ENCODE peak calls at places on chromosomes 6 and 20, in six cellular contexts. G is lower lobe of right lung; I is AG04450; W is A673; O is PC-3; T is CD8-positive, alpha-beta T cell. U is an unnamed sample.

GRCh38 chr6:163745566-163746400 is 331.3 kb downstream of the QKI start:
- DNase-seq in O (peak), I (peak), W (no peak), T (no peak), G (no peak), U (no peak)

GRCh38 chr6:73180076-73180717 is 45.1 kb downstream of the KHDC1L start:
- DNase-seq in I (no peak), G (no peak), W (peak), O (peak), T (no peak), U (no peak)

GRCh38 chr6:55528624-55529023 is 50.4 kb downstream of the HMGCLL1 start:
- DNase-seq in O (peak), I (peak), W (peak), G (no peak), T (no peak), U (no peak)

GRCh38 chr6:72376736-72377135 is 245.1 kb upstream of the KCNQ5 start:
- DNase-seq in W (no peak), O (no peak), I (no peak), G (no peak), T (no peak), U (no peak)

GRCh38 chr20:1786061-1786460 is 109.1 kb upstream of the SIRPA start:
- DNase-seq in W (no peak), G (no peak), O (no peak), I (no peak), T (no peak), U (no peak)

GRCh38 chr20:9628166-9628565 is 113.8 kb downstream of the LAMP5 start:
- DNase-seq in I (no peak), O (peak), T (no peak), G (no peak), W (no peak), U (no peak)

GRCh38 chr6:56040271-56040670 is 164.9 kb upstream of the BMP5 start:
- DNase-seq in W (peak), T (no peak), O (peak), I (no peak), G (no peak), U (no peak)

GRCh38 chr6:163667372-163668060 is 253.0 kb downstream of the QKI start:
- DNase-seq in W (peak), T (no peak), I (no peak), O (no peak), G (no peak), U (peak)

GRCh38 chr6:169271158-169271936 is 17.7 kb upstream of the THBS2 start:
- DNase-seq in W (no peak), I (no peak), G (no peak), O (no peak), T (no peak), U (no peak)

GRCh38 chr6:157045831-157046454 is 268.8 kb downstream of the ARID1B start:
- DNase-seq in G (no peak), I (no peak), T (no peak), O (peak), W (peak), U (no peak)

GRCh38 chr20:43189614-43190331 is at the start of gene PTPRT:
- DNase-seq in I (no peak), T (no peak), G (no peak), O (no peak), W (no peak), U (no peak)

GRCh38 chr20:54514020-54514607 is 38.7 kb downstream of the DOK5 start:
- DNase-seq in T (no peak), W (no peak), G (no peak), O (no peak), I (no peak), U (no peak)

GRCh38 chr20:4507288-4507719 is 214.4 kb upstream of the PRND start:
- DNase-seq in G (no peak), O (peak), I (peak), T (no peak), W (peak), U (no peak)

GRCh38 chr6:163612200-163612599 is 197.7 kb downstream of the QKI start:
- DNase-seq in G (no peak), T (no peak), O (no peak), I (no peak), W (no peak), U (no peak)

GRCh38 chr20:63969851-63970713 is at the start of gene ZNF512B:
- DNase-seq in G (no peak), T (no peak), O (peak), I (no peak), W (peak), U (peak)

GRCh38 chr6:18601515-18602035 is 214.4 kb downstream of the RNF144B start:
- DNase-seq in G (no peak), T (no peak), O (no peak), I (no peak), W (no peak), U (no peak)

GRCh38 chr6:39904946-39905639 is 29.2 kb downstream of the MOCS1 start:
- DNase-seq in T (no peak), W (no peak), G (no peak), I (no peak), O (no peak), U (no peak)

GRCh38 chr6:106051241-106051640 is 34.9 kb upstream of the PRDM1 start:
- DNase-seq in W (peak), I (no peak), G (no peak), T (no peak), O (no peak), U (no peak)

GRCh38 chr6:160790028-160790792 is 88.2 kb downstream of the PLG start:
- DNase-seq in O (no peak), T (no peak), I (no peak), G (no peak), W (no peak), U (no peak)

GRCh38 chr20:40323411-40323810 is 365.6 kb downstream of the MAFB start:
- DNase-seq in O (no peak), T (no peak), G (peak), W (peak), I (no peak), U (no peak)

GRCh38 chr20:7792131-7792869 is 148.0 kb downstream of the HAO1 start:
- DNase-seq in G (no peak), T (no peak), W (no peak), I (no peak), O (peak), U (no peak)

GRCh38 chr6:155171747-155172191 is 92.0 kb upstream of the CLDN20 start:
- DNase-seq in O (no peak), W (peak), T (no peak), I (no peak), G (no peak), U (no peak)

GRCh38 chr6:125748534-125749111 is 809 bp upstream of the HEY2 start:
- DNase-seq in G (no peak), T (no peak), O (peak), I (no peak), W (peak), U (no peak)

GRCh38 chr6:155152211-155153076 is 111.4 kb upstream of the CLDN20 start:
- DNase-seq in T (no peak), G (no peak), I (no peak), W (peak), O (no peak), U (no peak)

GRCh38 chr20:48076247-48076646 is 291.0 kb upstream of the SULF2 start:
- DNase-seq in T (no peak), O (no peak), W (no peak), I (no peak), G (no peak), U (no peak)

GRCh38 chr6:145727817-145728388 is 7.4 kb downstream of the EPM2A start:
- DNase-seq in O (no peak), G (no peak), W (no peak), T (no peak), I (no peak), U (no peak)

GRCh38 chr6:78713564-78713963 is 153.8 kb upstream of the IRAK1BP1 start:
- DNase-seq in W (no peak), T (no peak), G (no peak), O (no peak), I (no peak), U (no peak)

GRCh38 chr6:90062667-90063066 is 168.4 kb downstream of the GJA10 start:
- DNase-seq in I (no peak), T (no peak), G (no peak), O (no peak), W (no peak), U (no peak)

GRCh38 chr20:32509639-32510066 is 75.5 kb downstream of the NOL4L start:
- DNase-seq in W (no peak), T (peak), G (no peak), O (peak), I (no peak), U (no peak)

GRCh38 chr20:13554076-13554475 is 84.7 kb downstream of the TASP1 start:
- DNase-seq in I (no peak), W (no peak), G (no peak), T (no peak), O (peak), U (no peak)

GRCh38 chr6:149190228-149190831 is 127.2 kb upstream of the TAB2 start:
- DNase-seq in I (no peak), W (peak), T (no peak), O (peak), G (peak), U (no peak)

GRCh38 chr6:11900662-11901598 is 111.2 kb upstream of the HIVEP1 start:
- DNase-seq in T (no peak), I (no peak), W (no peak), O (no peak), G (no peak), U (no peak)
- H3K4me3 ChIP-seq in T (peak), I (no peak), W (no peak), O (no peak), G (no peak), U (no peak)

GRCh38 chr6:37676071-37676470 is 21.6 kb downstream of the MDGA1 start:
- DNase-seq in I (no peak), G (no peak), O (no peak), T (no peak), W (no peak), U (no peak)

GRCh38 chr6:37679539-37680476 is 17.9 kb downstream of the MDGA1 start:
- DNase-seq in W (no peak), G (no peak), I (no peak), O (no peak), T (no peak), U (no peak)

GRCh38 chr6:37684801-37685200 is 12.9 kb downstream of the MDGA1 start:
- DNase-seq in G (no peak), T (no peak), W (no peak), O (no peak), I (no peak), U (no peak)

GRCh38 chr6:37678078-37678846 is 19.4 kb downstream of the MDGA1 start:
- DNase-seq in T (no peak), I (no peak), W (no peak), G (no peak), O (no peak), U (no peak)

GRCh38 chr6:37680668-37681067 is 17.0 kb downstream of the MDGA1 start:
- DNase-seq in G (no peak), W (peak), O (no peak), T (no peak), I (no peak), U (no peak)
- H3K27ac ChIP-seq in G (no peak), W (peak), O (no peak), T (no peak), I (no peak), U (no peak)

GRCh38 chr6:6004147-6004995 is 2.4 kb downstream of the NRN1 start:
- DNase-seq in G (no peak), T (no peak), I (no peak), W (peak), O (no peak), U (no peak)
- H3K4me3 ChIP-seq in G (peak), T (peak), I (no peak), W (peak), O (no peak), U (peak)

GRCh38 chr6:136646377-136646776 is 96.2 kb upstream of the MAP7 start:
- DNase-seq in I (no peak), O (no peak), G (no peak), W (no peak), T (no peak), U (no peak)
- H3K27ac ChIP-seq in I (no peak), O (no peak), G (no peak), W (no peak), T (no peak), U (peak)

GRCh38 chr20:20399705-20400104 is 31.8 kb downstream of the INSM1 start:
- DNase-seq in W (no peak), O (no peak), I (no peak), G (no peak), T (no peak), U (no peak)
- H3K4me3 ChIP-seq in W (no peak), O (no peak), I (no peak), G (no peak), T (no peak), U (no peak)

GRCh38 chr20:25316506-25317190 is 68.8 kb downstream of the PYGB start:
- DNase-seq in T (no peak), G (peak), W (no peak), O (no peak), I (no peak), U (no peak)
- H3K27ac ChIP-seq in T (no peak), G (peak), W (no peak), O (no peak), I (no peak), U (no peak)

GRCh38 chr20:23363257-23363649 is 1.3 kb downstream of the GZF1 start:
- DNase-seq in O (no peak), W (no peak), I (no peak), G (no peak), T (no peak), U (no peak)
- H3K4me3 ChIP-seq in O (peak), W (peak), I (peak), G (peak), T (no peak), U (peak)

GRCh38 chr6:16344756-16345155 is 106.4 kb downstream of the GMPR start:
- DNase-seq in G (no peak), W (no peak), O (no peak), T (no peak), I (no peak), U (no peak)
- H3K27ac ChIP-seq in G (no peak), W (peak), O (peak), T (no peak), I (peak), U (no peak)

DNA sequence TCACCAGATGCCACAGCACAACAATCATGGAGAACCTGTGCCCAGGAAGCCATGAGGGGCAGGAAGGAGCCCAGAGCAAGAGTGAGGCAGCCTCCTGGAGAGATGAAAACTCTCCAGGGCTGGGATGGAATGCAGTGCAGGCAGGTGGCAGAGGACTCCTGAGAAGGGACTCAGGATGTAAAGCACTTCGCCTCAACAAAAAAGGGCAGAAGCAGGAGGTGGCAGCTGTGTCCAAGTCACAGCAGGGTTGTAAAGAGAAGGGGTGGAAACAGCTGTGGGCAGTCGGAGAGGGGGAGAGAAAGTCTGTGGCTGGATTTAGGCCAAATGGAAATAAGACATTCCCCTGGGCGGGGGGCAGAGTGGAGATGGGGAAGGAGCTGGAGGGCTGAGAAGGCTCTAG is 34.9 kb downstream of the CYP21A2 start:
- DNase-seq in I (no peak), W (no peak), G (no peak), O (no peak), T (no peak), U (no peak)
- H3K4me3 ChIP-seq in I (no peak), W (no peak), G (no peak), O (no peak), T (no peak), U (no peak)

GRCh38 chr6:83193747-83194582 is 808 bp downstream of the RWDD2A start:
- DNase-seq in T (no peak), G (peak), O (peak), W (peak), I (no peak), U (no peak)
- H3K27ac ChIP-seq in T (peak), G (peak), O (no peak), W (peak), I (peak), U (peak)

U was measured in breast epithelium.